ENCODE peak calls at places on chromosomes 16 and 17, in seven cellular contexts. X, Y, V, I, L, Z and W are unnamed samples.

GRCh38 chr16:23682181-23682580 is 3.5 kb downstream of the PLK1 start:
- DNase-seq in X (no peak), Y (no peak), V (no peak), I (no peak), L (no peak), Z (no peak), W (no peak)

GRCh38 chr17:45584092-45585036 is 93.8 kb upstream of the PLEKHM1 start:
- DNase-seq in X (peak; percentile 80), Y (peak; percentile 87), V (peak; percentile 65), I (peak; percentile 90), L (no peak), Z (no peak), W (peak; percentile 71)

GRCh38 chr16:81238296-81239011 is at the start of gene BCO1:
- DNase-seq in X (no peak), Y (peak; percentile 46), V (no peak), I (no peak), L (peak; percentile 81), Z (no peak), W (no peak)

GRCh38 chr17:40466298-40466971 is 23.2 kb downstream of the IGFBP4 start:
- DNase-seq in X (no peak), Y (no peak), V (no peak), I (no peak), L (no peak), Z (no peak), W (no peak)

GRCh38 chr16:31458073-31458834 is 1.0 kb upstream of the ARMC5 start:
- DNase-seq in X (peak; percentile 20), Y (peak; percentile 51), V (peak; percentile 35), I (peak; percentile 90), L (peak; percentile 41), Z (peak; percentile 53), W (peak; percentile 71)

GRCh38 chr16:49562228-49562627 is 188.6 kb downstream of the C16orf78 start:
- DNase-seq in X (no peak), Y (no peak), V (no peak), I (no peak), L (peak; percentile 45), Z (no peak), W (no peak)

GRCh38 chr16:84308120-84308519 is 13.4 kb downstream of the WFDC1 start:
- DNase-seq in X (no peak), Y (no peak), V (peak; percentile 75), I (no peak), L (no peak), Z (no peak), W (peak; percentile 49)

GRCh38 chr17:71919181-71919580 is 201.6 kb upstream of the SOX9 start:
- DNase-seq in X (no peak), Y (no peak), V (no peak), I (no peak), L (no peak), Z (no peak), W (no peak)

GRCh38 chr17:9244066-9245052 is 223.0 kb downstream of the NTN1 start:
- DNase-seq in X (no peak), Y (no peak), V (no peak), I (peak; percentile 43), L (no peak), Z (no peak), W (no peak)

GRCh38 chr16:528111-529011 is 849 bp downstream of the CAPN15 start:
- DNase-seq in X (no peak), Y (peak; percentile 63), V (no peak), I (no peak), L (no peak), Z (no peak), W (peak; percentile 79)

GRCh38 chr17:74015316-74015715 is 188.2 kb upstream of the RPL38 start:
- DNase-seq in X (no peak), Y (no peak), V (no peak), I (no peak), L (no peak), Z (no peak), W (no peak)

GRCh38 chr17:73343739-73344454 is 32.1 kb upstream of the CDC42EP4 start:
- DNase-seq in X (no peak), Y (no peak), V (no peak), I (no peak), L (no peak), Z (no peak), W (no peak)

GRCh38 chr17:57809879-57810278 is 40.0 kb downstream of the MRPS23 start:
- DNase-seq in X (no peak), Y (no peak), V (no peak), I (no peak), L (no peak), Z (no peak), W (no peak)

GRCh38 chr17:79340771-79341528 is 266.3 kb downstream of the ENGASE start:
- DNase-seq in X (no peak), Y (no peak), V (no peak), I (peak; percentile 3), L (no peak), Z (no peak), W (no peak)

GRCh38 chr17:38599398-38599856 is 6.3 kb downstream of the SRCIN1 start:
- DNase-seq in X (no peak), Y (no peak), V (no peak), I (no peak), L (no peak), Z (no peak), W (no peak)

GRCh38 chr17:7307686-7308624 is 527 bp downstream of the EIF5A start:
- DNase-seq in X (peak; percentile 16), Y (no peak), V (peak; percentile 58), I (peak; percentile 90), L (no peak), Z (no peak), W (peak; percentile 65)

GRCh38 chr16:86338403-86339115 is 171.8 kb upstream of the FOXF1 start:
- DNase-seq in X (no peak), Y (no peak), V (no peak), I (no peak), L (no peak), Z (no peak), W (no peak)

GRCh38 chr16:50202926-50203624 is 50.0 kb downstream of the TENT4B start:
- DNase-seq in X (no peak), Y (no peak), V (no peak), I (no peak), L (no peak), Z (no peak), W (no peak)

GRCh38 chr16:11203111-11203623 is 52.8 kb downstream of the SOCS1 start:
- DNase-seq in X (no peak), Y (no peak), V (no peak), I (no peak), L (peak; percentile 53), Z (no peak), W (no peak)

GRCh38 chr17:59842901-59843652 is 49.7 kb downstream of the TUBD1 start:
- DNase-seq in X (no peak), Y (no peak), V (no peak), I (no peak), L (no peak), Z (no peak), W (peak; percentile 61)

GRCh38 chr16:46711106-46711769 is 21.8 kb downstream of the ORC6 start:
- DNase-seq in X (no peak), Y (no peak), V (no peak), I (no peak), L (no peak), Z (no peak), W (no peak)

GRCh38 chr16:71557299-71557698 is 19.6 kb downstream of the TAT start:
- DNase-seq in X (no peak), Y (no peak), V (no peak), I (no peak), L (no peak), Z (no peak), W (no peak)

GRCh38 chr17:51434434-51435170 is 174.3 kb downstream of the UTP18 start:
- DNase-seq in X (no peak), Y (no peak), V (no peak), I (no peak), L (no peak), Z (no peak), W (no peak)

GRCh38 chr16:84758627-84759026 is 58.8 kb downstream of the USP10 start:
- DNase-seq in X (no peak), Y (no peak), V (no peak), I (no peak), L (no peak), Z (no peak), W (no peak)